ENCODE peak calls at places on chromosomes 5 and 9, in seven cellular contexts. K, U, N, M, L, A and Z are unnamed samples.

GRCh38 chr9:115413304-115413703 is 295.3 kb upstream of the TNC start:
- DNase-seq in K (peak; percentile 9), U (no peak), N (peak; percentile 19), M (no peak), L (no peak), A (no peak), Z (no peak)

GRCh38 chr5:155794801-155795200 is 532.2 kb upstream of the SGCD start:
- DNase-seq in K (no peak), U (no peak), N (no peak), M (no peak), L (no peak), A (peak; percentile 0), Z (no peak)

GRCh38 chr9:70485273-70485858 is 70.9 kb upstream of the KLF9 start:
- DNase-seq in K (no peak), U (no peak), N (no peak), M (no peak), L (no peak), A (no peak), Z (no peak)

GRCh38 chr9:87149794-87150193 is 202.5 kb upstream of the GAS1 start:
- DNase-seq in K (no peak), U (no peak), N (no peak), M (no peak), L (no peak), A (no peak), Z (no peak)

GRCh38 chr9:94971378-94972131 is 245.1 kb downstream of the AOPEP start:
- DNase-seq in K (no peak), U (no peak), N (no peak), M (no peak), L (no peak), A (no peak), Z (no peak)

GRCh38 chr5:82563745-82564144 is 285.6 kb upstream of the RPS23 start:
- DNase-seq in K (no peak), U (no peak), N (no peak), M (no peak), L (no peak), A (no peak), Z (no peak)

GRCh38 chr5:20615888-20616563 is 628.0 kb upstream of the CDH18 start:
- DNase-seq in K (no peak), U (no peak), N (no peak), M (no peak), L (no peak), A (no peak), Z (no peak)

GRCh38 chr9:119026120-119026519 is 343.1 kb downstream of the BRINP1 start:
- DNase-seq in K (no peak), U (no peak), N (no peak), M (peak; percentile 69), L (no peak), A (peak; percentile 24), Z (no peak)

GRCh38 chr5:3602713-3603502 is 7.3 kb downstream of the IRX1 start:
- DNase-seq in K (peak; percentile 17), U (no peak), N (peak; percentile 42), M (no peak), L (no peak), A (no peak), Z (no peak)

GRCh38 chr5:56908942-56909293 is 478 bp upstream of the SETD9 start:
- DNase-seq in K (no peak), U (no peak), N (no peak), M (no peak), L (no peak), A (peak; percentile 60), Z (peak; percentile 16)

GRCh38 chr9:124137009-124137943 is 120.5 kb upstream of the NEK6 start:
- DNase-seq in K (peak; percentile 76), U (no peak), N (peak; percentile 78), M (no peak), L (no peak), A (no peak), Z (no peak)

GRCh38 chr9:35741740-35742139 is 7.3 kb downstream of the GBA2 start:
- DNase-seq in K (no peak), U (peak; percentile 32), N (no peak), M (no peak), L (no peak), A (no peak), Z (no peak)

GRCh38 chr9:36407122-36407723 is 7.2 kb upstream of the RNF38 start:
- DNase-seq in K (peak; percentile 53), U (peak; percentile 72), N (peak; percentile 65), M (peak; percentile 70), L (peak; percentile 47), A (peak; percentile 88), Z (peak; percentile 89)

GRCh38 chr9:99962685-99963261 is 56.3 kb downstream of the STX17 start:
- DNase-seq in K (no peak), U (no peak), N (no peak), M (no peak), L (no peak), A (no peak), Z (no peak)

GRCh38 chr9:105295986-105296385 is 51.5 kb downstream of the SLC44A1 start:
- DNase-seq in K (no peak), U (no peak), N (no peak), M (no peak), L (no peak), A (no peak), Z (no peak)

GRCh38 chr5:15350614-15351013 is 149.4 kb upstream of the FBXL7 start:
- DNase-seq in K (no peak), U (no peak), N (no peak), M (no peak), L (no peak), A (no peak), Z (no peak)